ENCODE peak calls at places on chromosomes 12 and 14, in six cellular contexts. Q is psoas muscle; T is colonic mucosa; C is CD8-positive, alpha-beta T cell; I is left ventricle myocardium inferior; G is adrenal gland. D is an unnamed sample.

GRCh38 chr14:100575266-100575995 is 11.8 kb downstream of the BEGAIN start:
- DNase-seq in T (no peak), C (no peak), G (no peak), I (no peak), Q (peak), D (no peak)

GRCh38 chr12:46774011-46774633 is 51.7 kb downstream of the SLC38A4 start:
- DNase-seq in Q (no peak), T (no peak), G (no peak), I (no peak), C (no peak), D (no peak)

GRCh38 chr12:57309420-57309819 is 58.4 kb upstream of the STAC3 start:
- DNase-seq in G (no peak), C (no peak), I (no peak), T (no peak), Q (no peak), D (no peak)

GRCh38 chr12:90216815-90217214 is 508.2 kb upstream of the ATP2B1 start:
- DNase-seq in T (no peak), Q (no peak), C (no peak), G (no peak), I (no peak), D (no peak)

GRCh38 chr12:12901158-12901791 is 9.9 kb downstream of the GPRC5A start:
- DNase-seq in T (peak), Q (no peak), G (peak), I (no peak), C (no peak), D (no peak)

GRCh38 chr14:54564799-54565235 is 2.1 kb upstream of the SAMD4A start:
- DNase-seq in C (no peak), Q (no peak), T (no peak), I (no peak), G (peak), D (no peak)

GRCh38 chr12:76375470-76375869 is 27.3 kb upstream of the BBS10 start:
- DNase-seq in Q (no peak), C (no peak), T (no peak), I (no peak), G (no peak), D (no peak)

GRCh38 chr12:11861155-11861863 is 209.4 kb upstream of the BCL2L14 start:
- DNase-seq in T (no peak), C (no peak), Q (no peak), G (no peak), I (no peak), D (no peak)

GRCh38 chr14:89388853-89389252 is 28.2 kb downstream of the FOXN3 start:
- DNase-seq in T (no peak), C (no peak), G (no peak), I (no peak), Q (no peak), D (no peak)

GRCh38 chr12:16112626-16113560 is 164.6 kb downstream of the SLC15A5 start:
- DNase-seq in I (no peak), T (no peak), Q (no peak), C (no peak), G (no peak), D (no peak)

GRCh38 chr12:100020370-100020769 is 35.6 kb upstream of the ANKS1B start:
- DNase-seq in C (no peak), I (no peak), Q (no peak), T (no peak), G (no peak), D (no peak)

GRCh38 chr12:132579747-132580146 is 30.6 kb downstream of the LRCOL1 start:
- DNase-seq in G (no peak), Q (no peak), C (no peak), I (no peak), T (no peak), D (no peak)

GRCh38 chr14:100322138-100322957 is 791 bp upstream of the SLC25A47 start:
- DNase-seq in T (no peak), Q (no peak), I (no peak), G (no peak), C (no peak), D (no peak)

GRCh38 chr12:7716391-7716790 is 5.2 kb downstream of the DPPA3 start:
- DNase-seq in C (no peak), Q (no peak), G (no peak), I (no peak), T (no peak), D (no peak)

GRCh38 chr14:80978403-80978802 is 23.0 kb downstream of the TSHR start:
- DNase-seq in T (no peak), Q (no peak), I (no peak), C (no peak), G (no peak), D (no peak)

GRCh38 chr14:97697772-97698171 is 900.6 kb downstream of the VRK1 start:
- DNase-seq in C (no peak), I (no peak), T (no peak), Q (no peak), G (no peak), D (peak)

GRCh38 chr14:94483729-94484275 is 7.8 kb upstream of the SERPINA9 start:
- DNase-seq in G (no peak), T (no peak), C (no peak), Q (no peak), I (no peak), D (no peak)

GRCh38 chr12:8120072-8120713 is 3.2 kb upstream of the CLEC4A start:
- DNase-seq in Q (no peak), I (no peak), C (no peak), G (no peak), T (no peak), D (no peak)

GRCh38 chr14:101017209-101017608 is 113.7 kb upstream of the RTL1 start:
- DNase-seq in T (no peak), C (no peak), G (peak), I (no peak), Q (no peak), D (no peak)

GRCh38 chr12:9742665-9743064 is 9.8 kb upstream of the CLECL1 start:
- DNase-seq in G (no peak), T (no peak), C (peak), Q (no peak), I (no peak), D (peak)

GRCh38 chr14:39034481-39035296 is 68.3 kb downstream of the SEC23A start:
- DNase-seq in T (no peak), C (no peak), G (no peak), I (no peak), Q (no peak), D (no peak)

GRCh38 chr12:102958073-102958829 is 777 bp downstream of the ASCL1 start:
- DNase-seq in G (no peak), C (no peak), T (no peak), Q (no peak), I (no peak), D (no peak)

GRCh38 chr14:51394804-51395203 is 154.8 kb downstream of the TMX1 start:
- DNase-seq in C (no peak), T (no peak), G (no peak), Q (no peak), I (no peak), D (no peak)

GRCh38 chr14:105084741-105085571 is 19.7 kb upstream of the GPR132 start:
- DNase-seq in G (no peak), Q (no peak), C (no peak), T (no peak), I (no peak), D (peak)

GRCh38 chr14:58796636-58797429 is 159.1 kb downstream of the DACT1 start:
- DNase-seq in G (no peak), C (no peak), Q (no peak), I (no peak), T (peak), D (no peak)

GRCh38 chr12:28054583-28054982 is 82.0 kb upstream of the PTHLH start:
- DNase-seq in G (no peak), T (no peak), Q (no peak), I (no peak), C (no peak), D (no peak)

GRCh38 chr12:75437564-75437963 is 43.0 kb upstream of the GLIPR1 start:
- DNase-seq in I (no peak), C (no peak), G (no peak), Q (no peak), T (no peak), D (peak)

GRCh38 chr14:95274874-95275273 is 44.8 kb downstream of the CLMN start:
- DNase-seq in C (no peak), I (no peak), Q (no peak), T (no peak), G (no peak), D (no peak)

GRCh38 chr14:74524076-74524812 is 30.7 kb downstream of the ISCA2 start:
- DNase-seq in C (no peak), T (no peak), Q (no peak), I (no peak), G (peak), D (no peak)

GRCh38 chr14:103847954-103848719 is 762 bp upstream of the PPP1R13B start:
- DNase-seq in G (peak), C (no peak), I (no peak), T (no peak), Q (peak), D (no peak)

GRCh38 chr12:48925218-48925871 is at the start of gene FKBP11:
- DNase-seq in G (peak), C (peak), I (peak), Q (peak), T (peak), D (peak)

GRCh38 chr14:82011460-82011859 is 477.8 kb upstream of the SEL1L start:
- DNase-seq in C (no peak), T (no peak), G (no peak), Q (no peak), I (no peak), D (no peak)

GRCh38 chr12:89353188-89353822 is 1.0 kb upstream of the DUSP6 start:
- DNase-seq in T (peak), G (peak), I (peak), C (no peak), Q (peak), D (peak)

GRCh38 chr14:61258985-61259384 is 22.2 kb downstream of the TMEM30B start:
- DNase-seq in C (no peak), T (no peak), Q (no peak), I (no peak), G (no peak), D (no peak)

GRCh38 chr12:67279637-67280036 is 10.5 kb downstream of the CAND1 start:
- DNase-seq in C (no peak), Q (no peak), T (no peak), I (no peak), G (no peak), D (no peak)

GRCh38 chr14:104107611-104108569 is 22.4 kb downstream of the ASPG start:
- DNase-seq in Q (peak), I (peak), G (peak), T (peak), C (no peak), D (no peak)

GRCh38 chr12:10701226-10701681 is 21.9 kb downstream of the YBX3 start:
- DNase-seq in T (no peak), I (no peak), C (no peak), Q (no peak), G (no peak), D (no peak)

GRCh38 chr14:25909361-25909760 is 688.5 kb downstream of the NOVA1 start:
- DNase-seq in I (no peak), Q (no peak), T (no peak), C (no peak), G (no peak), D (no peak)

GRCh38 chr12:40769846-40770245 is 77.6 kb downstream of the CNTN1 start:
- DNase-seq in G (no peak), C (no peak), T (no peak), I (no peak), Q (no peak), D (no peak)

GRCh38 chr12:64625243-64626077 is 15.2 kb downstream of the RASSF3 start:
- DNase-seq in T (peak), C (no peak), G (peak), Q (peak), I (peak), D (no peak)

GRCh38 chr14:106436310-106436905 is 910.0 kb downstream of the TMEM121 start:
- DNase-seq in Q (no peak), G (peak), C (peak), T (peak), I (peak), D (peak)
- TF ChIP-seq CTCF in Q (peak), G (no peak), C (no peak), T (peak), I (peak), D (peak)

DNA sequence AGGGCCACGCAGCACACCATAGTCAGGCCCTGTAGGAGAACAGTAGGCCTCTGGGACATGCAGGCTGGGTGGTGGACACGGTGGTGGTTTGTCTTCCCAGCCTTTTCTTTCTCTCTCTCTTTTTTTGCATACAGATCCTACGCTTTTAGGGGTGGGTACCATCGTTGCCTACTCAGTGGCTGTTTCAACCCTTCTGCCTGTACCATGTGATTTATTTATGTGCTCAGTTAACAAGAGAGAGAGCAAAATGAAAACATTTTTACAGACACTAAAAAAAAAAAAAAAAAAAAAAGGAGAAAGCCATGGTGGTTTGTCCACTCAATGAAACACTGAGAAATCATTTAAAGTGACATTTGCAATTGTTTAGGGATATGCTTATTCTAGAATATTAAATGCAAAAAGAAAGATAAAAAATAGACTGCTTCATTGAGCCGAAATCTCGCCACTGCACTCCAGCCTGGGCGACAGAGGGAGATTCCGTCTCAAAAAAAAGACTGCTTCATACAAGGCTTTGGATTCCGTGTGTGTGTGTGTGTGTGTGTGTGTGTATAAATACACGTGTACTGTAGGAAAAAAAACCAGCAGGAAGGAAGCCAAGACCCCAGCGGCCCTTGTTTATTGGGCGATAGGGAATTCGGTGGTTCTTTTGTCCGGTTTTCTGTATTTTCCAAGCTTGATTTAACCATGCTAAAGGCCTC is 3.3 kb upstream of the ZNF839 start:
- DNase-seq in G (peak), Q (no peak), C (no peak), I (no peak), T (peak), D (no peak)
- H3K27ac ChIP-seq in G (peak), Q (peak), C (peak), I (peak), T (peak), D (peak)

GRCh38 chr12:3523058-3523457 is 32.1 kb downstream of the PRMT8 start:
- DNase-seq in C (no peak), G (no peak), Q (no peak), T (no peak), I (no peak), D (no peak)
- TF ChIP-seq CTCF in C (no peak), G (no peak), Q (no peak), T (no peak), I (no peak), D (no peak)

GRCh38 chr14:90553298-90553920 is 156.6 kb downstream of the CALM1 start:
- DNase-seq in Q (no peak), G (no peak), I (no peak), C (no peak), T (no peak), D (no peak)
- H3K27ac ChIP-seq in Q (no peak), G (no peak), I (peak), C (no peak), T (no peak), D (no peak)

GRCh38 chr14:24376448-24377070 is 8.6 kb downstream of the NFATC4 start:
- DNase-seq in G (no peak), Q (no peak), T (no peak), I (no peak), C (no peak), D (no peak)
- TF ChIP-seq CTCF in G (no peak), Q (no peak), T (no peak), I (no peak), C (no peak), D (no peak)

DNA sequence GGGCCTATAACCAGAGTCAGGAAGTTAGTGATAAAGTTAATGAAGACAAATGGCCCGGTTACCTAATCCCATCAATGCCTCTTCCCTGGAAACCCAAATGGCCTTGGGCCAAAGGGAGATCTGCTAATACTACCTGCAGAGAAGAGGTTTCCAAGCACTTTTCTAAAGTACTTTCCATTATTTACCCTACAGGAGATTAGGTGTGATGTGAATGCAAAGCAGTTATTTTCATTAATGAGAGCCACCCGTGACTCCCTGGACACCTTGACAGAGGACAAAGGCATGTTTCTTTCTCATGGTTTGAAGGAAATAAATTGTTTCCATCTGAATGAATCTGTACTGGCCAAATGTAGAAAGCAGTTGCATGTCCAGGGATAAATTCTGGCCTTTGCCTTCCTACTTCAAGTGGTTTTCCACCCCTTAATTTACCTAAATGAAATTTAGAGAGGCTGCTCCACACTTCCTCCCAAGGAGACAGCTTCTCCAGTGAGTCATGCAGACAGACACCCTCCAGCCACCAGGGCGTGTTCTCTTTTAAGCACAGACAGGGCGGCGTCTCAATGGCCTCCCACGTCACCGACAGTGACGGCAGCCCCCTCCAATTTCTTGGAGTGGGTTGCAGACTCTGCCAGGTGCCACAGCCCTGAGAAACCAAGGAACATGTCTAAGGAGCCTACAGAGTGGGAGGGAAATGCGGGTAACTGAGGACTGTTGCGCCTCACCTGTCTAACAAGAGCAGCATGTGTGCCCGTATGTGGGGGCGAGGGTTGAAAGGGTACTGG is 43.9 kb upstream of the GNPNAT1 start:
- DNase-seq in C (no peak), Q (no peak), G (no peak), T (no peak), I (no peak), D (no peak)
- H3K27ac ChIP-seq in C (no peak), Q (no peak), G (no peak), T (no peak), I (no peak), D (no peak)